ENCODE peak calls at places on chromosomes 4 and X, in nine cellular contexts. J is H9; S is amygdala; Y is ecto neural progenitor cell; G is CD8-positive, alpha-beta memory T cell; Q is SHP77 treated with DMSO at 0.1 percent for 48 hours; D is substantia nigra; A is heart right ventricle; Z is NCI-H510A treated with DMSO at 0.1 percent for 48 hours. I is an unnamed sample.

GRCh38 chrX:17527135-17527701 is 152.2 kb downstream of the NHS start:
- DNase-seq in J (no peak), Q (no peak), Z (peak), D (no peak), Y (no peak), G (no peak), A (peak), S (no peak), I (no peak)

GRCh38 chr4:73684097-73684496 is 56.3 kb upstream of the CXCL8 start:
- DNase-seq in Z (no peak), Q (no peak), Y (no peak), J (no peak), A (no peak), G (no peak), D (no peak), S (no peak), I (no peak)

GRCh38 chr4:72791054-72791453 is 222.0 kb upstream of the ADAMTS3 start:
- DNase-seq in S (no peak), Y (no peak), D (no peak), J (no peak), Z (no peak), G (no peak), Q (no peak), A (no peak), I (no peak)

GRCh38 chrX:11579856-11580595 is 85.7 kb downstream of the ARHGAP6 start:
- DNase-seq in Z (no peak), S (no peak), G (no peak), A (no peak), Y (no peak), D (no peak), J (no peak), Q (no peak), I (no peak)

GRCh38 chr4:165013691-165014090 is 18.1 kb upstream of the TRIM60 start:
- DNase-seq in Z (no peak), A (no peak), J (no peak), G (no peak), D (no peak), Q (no peak), Y (no peak), S (no peak), I (no peak)

GRCh38 chr4:161696957-161697356 is 466.8 kb downstream of the FSTL5 start:
- DNase-seq in J (peak), D (no peak), A (no peak), G (no peak), Y (no peak), S (no peak), Z (no peak), Q (no peak), I (no peak)

GRCh38 chr4:108432418-108432817 is 188.0 kb upstream of the RPL34 start:
- DNase-seq in G (no peak), Q (no peak), Z (no peak), A (no peak), S (no peak), J (no peak), D (no peak), Y (no peak), I (no peak)

GRCh38 chr4:91222019-91222418 is 1081.7 kb upstream of the GRID2 start:
- DNase-seq in S (no peak), G (no peak), Y (no peak), J (no peak), Q (no peak), A (no peak), Z (no peak), D (no peak), I (no peak)

GRCh38 chrX:74242050-74242449 is 61.9 kb upstream of the ZCCHC13 start:
- DNase-seq in Q (no peak), D (no peak), Y (no peak), J (no peak), A (no peak), S (no peak), G (no peak), Z (no peak), I (no peak)